ENCODE peak calls at places on chromosomes 13 and 19, in ten cellular contexts. W is tibial nerve, L is upper lobe of left lung, K is A549, X is HepG2, O is stomach, G is SK-N-SH, E is suprapubic skin, R is sigmoid colon, Y is transverse colon. Q is an unnamed sample.

GRCh38 chr13:111043575-111043982 is 71.5 kb upstream of the ARHGEF7 start:
- DNase-seq in W (no peak), L (no peak), K (no peak), X (no peak), O (no peak), G (no peak), E (no peak), R (no peak), Y (no peak), Q (no peak)

GRCh38 chr19:18995804-18996241 is 37.5 kb downstream of the SUGP2 start:
- DNase-seq in W (no peak), L (no peak), K (peak; percentile 65), X (peak; percentile 57), O (peak; percentile 35), G (peak; percentile 70), E (no peak), R (peak; percentile 82), Y (peak; percentile 17), Q (peak; percentile 50)

GRCh38 chr13:48397744-48398143 is 15.2 kb downstream of the LPAR6 start:
- DNase-seq in W (no peak), L (no peak), K (no peak), X (peak; percentile 41), O (no peak), G (no peak), E (no peak), R (no peak), Y (no peak), Q (no peak)

GRCh38 chr13:60583911-60584753 is 187.1 kb downstream of the TDRD3 start:
- DNase-seq in W (peak; percentile 15), L (no peak), K (no peak), X (no peak), O (no peak), G (no peak), E (no peak), R (no peak), Y (peak; percentile 25), Q (no peak)

GRCh38 chr19:45170146-45171106 is 7.6 kb downstream of the TRAPPC6A start:
- DNase-seq in W (no peak), L (peak; percentile 44), K (no peak), X (no peak), O (no peak), G (no peak), E (no peak), R (no peak), Y (no peak), Q (no peak)

GRCh38 chr13:40069173-40070044 is 413.9 kb downstream of the COG6 start:
- DNase-seq in W (peak; percentile 72), L (no peak), K (peak; percentile 19), X (peak; percentile 67), O (peak; percentile 80), G (peak; percentile 64), E (no peak), R (peak; percentile 86), Y (peak; percentile 80), Q (peak; percentile 78)

GRCh38 chr13:26300140-26300539 is 46.2 kb downstream of the CDK8 start:
- DNase-seq in W (no peak), L (no peak), K (no peak), X (no peak), O (no peak), G (no peak), E (no peak), R (no peak), Y (no peak), Q (no peak)

GRCh38 chr13:111521030-111521429 is 200.6 kb downstream of the TEX29 start:
- DNase-seq in W (no peak), L (no peak), K (no peak), X (no peak), O (no peak), G (no peak), E (peak; percentile 71), R (no peak), Y (no peak), Q (no peak)

GRCh38 chr19:57642396-57643046 is 9.6 kb downstream of the ZNF211 start:
- DNase-seq in W (no peak), L (no peak), K (no peak), X (no peak), O (no peak), G (no peak), E (no peak), R (no peak), Y (no peak), Q (no peak)

GRCh38 chr13:48828962-48829405 is 146.7 kb upstream of the FNDC3A start:
- DNase-seq in W (no peak), L (no peak), K (peak; percentile 10), X (no peak), O (no peak), G (peak; percentile 6), E (no peak), R (no peak), Y (no peak), Q (no peak)

GRCh38 chr13:72504026-72504925 is 223.2 kb downstream of the MZT1 start:
- DNase-seq in W (no peak), L (no peak), K (no peak), X (no peak), O (no peak), G (no peak), E (no peak), R (no peak), Y (no peak), Q (no peak)

GRCh38 chr13:75635621-75636338 is at the start of gene LMO7:
- DNase-seq in W (peak; percentile 25), L (peak; percentile 93), K (peak; percentile 23), X (peak; percentile 48), O (peak; percentile 53), G (peak; percentile 90), E (peak; percentile 84), R (peak; percentile 70), Y (peak; percentile 61), Q (peak; percentile 58)

GRCh38 chr19:39389621-39390414 is 1.1 kb downstream of the PAF1 start:
- DNase-seq in W (no peak), L (no peak), K (no peak), X (no peak), O (no peak), G (no peak), E (no peak), R (no peak), Y (no peak), Q (peak; percentile 37)

GRCh38 chr19:30855475-30855874 is 483.3 kb downstream of the ZNF536 start:
- DNase-seq in W (no peak), L (no peak), K (no peak), X (no peak), O (no peak), G (no peak), E (no peak), R (no peak), Y (no peak), Q (no peak)

GRCh38 chr13:63189712-63190111 is 1774.1 kb upstream of the PCDH20 start:
- DNase-seq in W (no peak), L (no peak), K (no peak), X (no peak), O (no peak), G (no peak), E (no peak), R (no peak), Y (no peak), Q (no peak)

GRCh38 chr13:63184693-63185092 is 1769.0 kb upstream of the PCDH20 start:
- DNase-seq in W (no peak), L (no peak), K (peak; percentile 0), X (peak; percentile 2), O (no peak), G (no peak), E (no peak), R (no peak), Y (no peak), Q (no peak)

GRCh38 chr13:63190742-63191141 is 1775.1 kb upstream of the PCDH20 start:
- DNase-seq in W (no peak), L (no peak), K (peak; percentile 1), X (no peak), O (no peak), G (no peak), E (no peak), R (no peak), Y (no peak), Q (no peak)

DNA sequence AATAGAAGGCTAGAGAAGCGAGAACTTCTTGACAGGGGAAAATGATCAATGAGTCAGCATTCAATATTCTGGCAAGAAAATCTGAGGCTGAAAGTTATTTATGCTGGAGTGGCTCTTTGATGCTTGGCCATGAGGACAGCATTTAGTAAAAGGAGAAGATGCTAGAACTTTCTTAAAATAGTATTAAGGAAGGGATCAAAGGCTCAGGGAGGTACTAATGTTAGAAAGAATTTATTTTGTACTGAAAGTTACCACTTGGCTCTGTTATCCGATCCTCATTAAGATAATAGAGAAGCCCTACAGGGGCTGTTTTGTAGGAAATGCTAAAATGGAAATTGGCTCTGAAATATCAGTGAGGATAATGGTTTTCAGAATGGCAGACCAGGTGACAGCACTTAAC is 1774.6 kb upstream of the PCDH20 start:
- DNase-seq in W (no peak), L (no peak), K (no peak), X (no peak), O (no peak), G (peak; percentile 5), E (no peak), R (no peak), Y (no peak), Q (no peak)
- TF ChIP-seq CTCF in W (no peak), L (no peak), K (no peak), X (no peak), O (no peak), G (no peak), E (no peak), R (no peak), Y (no peak), Q (no peak)

GRCh38 chr13:30708541-30708940 is 26.8 kb upstream of the ALOX5AP start:
- DNase-seq in W (no peak), L (no peak), K (no peak), X (no peak), O (no peak), G (no peak), E (no peak), R (no peak), Y (no peak), Q (no peak)
- TF ChIP-seq EP300 in W (no peak), L (no peak), K (no peak), X (no peak), O (no peak), G (no peak), E (no peak), R (no peak), Y (no peak), Q (no peak)

GRCh38 chr13:23510979-23511735 is 59.1 kb upstream of the TNFRSF19 start:
- DNase-seq in W (no peak), L (no peak), K (no peak), X (peak; percentile 62), O (no peak), G (no peak), E (no peak), R (no peak), Y (no peak), Q (no peak)
- TF ChIP-seq CTCF in W (no peak), L (no peak), K (peak; percentile 33), X (peak; percentile 72), O (no peak), G (peak; percentile 55), E (no peak), R (no peak), Y (no peak), Q (no peak)

DNA sequence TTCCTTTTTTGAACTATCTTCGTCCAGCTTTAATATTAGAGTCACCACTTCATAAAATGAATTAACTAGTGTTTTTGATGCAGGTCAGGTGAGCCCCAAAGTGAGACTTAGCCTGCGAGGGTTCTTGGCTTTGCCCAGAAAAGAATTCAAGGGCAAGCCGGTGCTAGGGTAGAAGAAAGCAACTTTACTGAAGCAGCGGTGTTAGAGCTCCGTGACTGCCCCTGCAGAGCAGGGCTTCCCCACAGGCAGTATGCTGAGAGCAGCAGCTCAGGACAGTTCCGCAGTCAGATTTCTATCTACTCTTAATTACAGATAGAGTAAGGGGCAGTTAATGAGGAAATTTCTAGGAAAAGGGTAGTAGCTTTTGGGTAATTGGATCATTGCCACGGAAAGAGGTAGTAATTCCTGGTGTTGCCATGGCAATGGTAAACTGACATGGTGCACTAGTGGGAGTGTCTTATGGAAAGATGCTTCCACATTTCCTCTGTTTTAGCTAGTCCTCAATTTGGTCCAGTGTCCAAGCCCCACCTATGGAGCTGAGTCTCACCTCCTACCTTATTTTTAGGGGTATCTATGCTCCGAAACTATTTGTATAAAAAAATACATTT is 432.2 kb upstream of the ZNF507 start:
- DNase-seq in W (no peak), L (no peak), K (no peak), X (no peak), O (no peak), G (no peak), E (no peak), R (no peak), Y (no peak), Q (no peak)
- TF ChIP-seq EP300 in W (no peak), L (no peak), K (no peak), X (no peak), O (no peak), G (no peak), E (no peak), R (no peak), Y (no peak), Q (no peak)